ENCODE peak calls at places on chromosomes 7 and 10, in nine cellular contexts. J is AG04449, A is upper lobe of right lung, E is dorsolateral prefrontal cortex, M is RWPE1, X is astrocyte of the spinal cord, F is AG04450, Z is AG10803, H is HFFc6. W is an unnamed sample.

GRCh38 chr10:118216526-118217035 is 125.5 kb downstream of the FAM204A start:
- DNase-seq in A (no peak), Z (peak), X (no peak), M (no peak), H (no peak), J (no peak), F (no peak), E (no peak), W (no peak)

GRCh38 chr7:90271753-90272152 is 26.8 kb downstream of the CFAP69 start:
- DNase-seq in X (peak), A (no peak), J (peak), F (peak), Z (peak), M (no peak), E (no peak), H (peak), W (no peak)

GRCh38 chr10:77512219-77512578 is 125.4 kb downstream of the KCNMA1 start:
- DNase-seq in A (no peak), Z (peak), E (no peak), X (no peak), J (no peak), M (no peak), H (no peak), F (no peak), W (no peak)

GRCh38 chr7:79528421-79528820 is 75.0 kb upstream of the MAGI2 start:
- DNase-seq in J (no peak), Z (no peak), F (no peak), X (no peak), E (no peak), H (no peak), A (no peak), M (peak), W (no peak)

GRCh38 chr10:84054743-84055142 is 84.6 kb upstream of the GHITM start:
- DNase-seq in H (no peak), F (no peak), E (no peak), J (no peak), X (no peak), A (no peak), M (no peak), Z (no peak), W (no peak)

GRCh38 chr7:73521636-73522080 is 435 bp downstream of the BAZ1B start:
- DNase-seq in J (no peak), F (no peak), E (no peak), M (peak), X (peak), Z (peak), H (peak), A (peak), W (peak)

GRCh38 chr7:158103378-158103777 is 484.2 kb downstream of the PTPRN2 start:
- DNase-seq in Z (no peak), F (no peak), M (no peak), A (no peak), E (no peak), X (no peak), H (no peak), J (no peak), W (no peak)

GRCh38 chr10:50417486-50417905 is 166.2 kb upstream of the ASAH2 start:
- DNase-seq in F (no peak), J (no peak), E (peak), H (no peak), M (peak), Z (peak), X (no peak), A (no peak), W (no peak)

GRCh38 chr10:78756604-78757442 is 311.9 kb upstream of the ZMIZ1 start:
- DNase-seq in X (peak), A (peak), M (peak), J (peak), Z (peak), F (peak), E (peak), H (peak), W (no peak)

GRCh38 chr10:10630281-10630680 is 387.4 kb upstream of the CELF2 start:
- DNase-seq in M (no peak), Z (no peak), F (no peak), H (no peak), J (no peak), A (no peak), X (no peak), E (no peak), W (no peak)

GRCh38 chr10:71631007-71631859 is 88.3 kb downstream of the C10orf105 start:
- DNase-seq in E (no peak), J (no peak), Z (no peak), F (no peak), H (no peak), M (no peak), X (no peak), A (no peak), W (no peak)

GRCh38 chr7:88095-88926 is 104.1 kb upstream of the FAM20C start:
- DNase-seq in J (no peak), F (no peak), A (no peak), M (no peak), E (no peak), Z (no peak), X (no peak), H (no peak), W (no peak)

GRCh38 chr10:106571216-106571954 is 593.1 kb downstream of the SORCS1 start:
- DNase-seq in F (no peak), M (peak), A (no peak), E (no peak), X (peak), J (no peak), H (peak), Z (peak), W (peak)

GRCh38 chr7:143068446-143068845 is 16.3 kb downstream of the OR6V1 start:
- DNase-seq in E (no peak), F (no peak), A (no peak), J (no peak), X (peak), H (no peak), Z (no peak), M (no peak), W (no peak)

GRCh38 chr7:138835087-138835486 is 37.1 kb upstream of the ATP6V0A4 start:
- DNase-seq in F (no peak), H (no peak), A (no peak), J (no peak), M (no peak), X (no peak), E (no peak), Z (no peak), W (no peak)
- TF ChIP-seq CTCF in F (no peak), H (peak), A (no peak), J (no peak), M (no peak), X (no peak), E (no peak), Z (no peak), W (no peak)

DNA sequence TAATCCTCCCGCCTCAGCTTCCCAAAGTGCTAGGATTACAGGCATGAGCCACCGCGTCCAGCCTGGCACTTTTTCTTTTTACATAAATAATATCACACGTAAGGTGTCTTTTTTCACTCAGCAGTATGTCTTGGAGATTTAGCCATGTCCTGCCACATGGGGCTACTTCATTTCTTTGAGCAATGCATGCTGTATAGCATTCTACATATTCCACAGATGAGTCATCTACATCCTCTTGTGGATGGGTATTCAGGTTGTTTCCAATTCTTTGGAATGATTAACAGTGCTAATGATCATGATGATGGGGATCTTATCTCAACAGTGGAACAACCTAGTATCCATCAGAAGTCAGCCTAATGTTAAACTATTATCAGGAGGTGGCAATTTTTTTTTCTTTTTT is 50.8 kb downstream of the ZNF503 start:
- DNase-seq in J (peak), X (peak), E (no peak), H (peak), F (peak), Z (peak), M (peak), A (no peak), W (no peak)
- TF ChIP-seq CTCF in J (no peak), X (no peak), E (no peak), H (no peak), F (peak), Z (peak), M (no peak), A (no peak), W (no peak)

DNA sequence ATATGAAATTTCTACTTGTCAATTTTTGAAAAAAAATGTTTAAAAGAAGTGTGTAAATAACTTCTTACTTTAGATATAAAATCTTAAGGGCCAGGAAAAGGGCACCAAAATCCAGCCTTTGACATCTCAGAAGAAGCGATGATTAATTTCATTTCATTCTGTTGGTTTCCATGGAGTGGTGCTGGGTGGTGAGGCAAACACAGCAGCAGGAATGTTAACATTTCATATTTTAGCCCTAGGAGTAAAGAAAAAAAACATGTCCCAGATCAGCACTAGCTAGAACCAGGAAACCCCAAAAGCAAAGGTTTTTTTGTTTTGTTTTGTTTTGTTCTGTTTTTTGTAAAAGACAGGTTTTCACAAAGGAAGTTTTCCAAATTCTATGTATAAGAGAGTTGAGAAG is 298.8 kb upstream of the C7orf33 start:
- DNase-seq in H (no peak), E (no peak), X (no peak), Z (no peak), J (no peak), M (no peak), A (no peak), F (no peak), W (no peak)
- TF ChIP-seq CTCF in H (no peak), E (no peak), X (no peak), Z (no peak), J (no peak), M (no peak), A (no peak), F (no peak), W (no peak)

DNA sequence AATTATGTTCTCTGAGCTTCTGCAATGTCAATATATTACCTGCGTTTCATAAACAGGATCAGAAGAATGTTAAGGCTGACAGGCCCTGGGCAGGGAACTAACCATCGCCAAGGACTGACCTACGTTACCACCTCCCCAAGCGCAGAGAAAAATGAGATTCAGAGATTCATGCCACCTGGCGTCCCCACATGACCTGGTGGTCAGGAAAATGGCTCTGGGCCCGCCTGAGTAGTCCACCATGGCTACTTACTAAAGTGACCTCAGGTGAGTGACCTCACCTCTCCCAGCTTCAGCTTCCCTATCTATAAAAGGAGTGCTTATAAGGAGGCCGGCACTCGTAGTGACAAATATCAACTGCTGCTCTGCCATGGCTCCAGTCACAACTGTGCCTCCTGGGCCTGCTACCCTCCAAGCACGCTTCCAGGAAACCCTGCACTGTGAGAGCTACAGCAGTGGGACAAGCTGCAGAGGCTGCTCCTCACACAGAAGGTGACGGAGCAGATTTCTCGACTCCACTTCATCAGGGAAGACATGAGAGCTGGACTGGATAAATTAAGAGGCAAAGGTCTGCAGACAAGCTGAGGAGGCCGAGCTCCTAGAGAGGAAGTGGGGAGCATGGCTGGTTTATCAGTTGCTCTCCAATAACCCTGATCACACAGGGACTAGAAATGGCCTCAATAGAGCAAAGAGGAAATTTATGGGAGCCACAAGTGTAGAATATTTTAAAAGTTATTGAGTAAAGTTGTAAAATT is 103.0 kb downstream of the RNF216 start:
- DNase-seq in E (no peak), F (no peak), A (no peak), X (no peak), J (no peak), M (no peak), H (no peak), Z (no peak), W (no peak)
- TF ChIP-seq CTCF in E (no peak), F (no peak), A (no peak), X (no peak), J (no peak), M (peak), H (peak), Z (no peak), W (no peak)

GRCh38 chr10:123297175-123297574 is 143.0 kb downstream of the BUB3 start:
- DNase-seq in F (no peak), Z (no peak), X (no peak), M (no peak), J (no peak), H (no peak), E (no peak), A (no peak), W (no peak)

GRCh38 chr10:123299598-123299997 is 145.4 kb downstream of the BUB3 start:
- DNase-seq in J (no peak), X (no peak), F (no peak), E (no peak), H (no peak), Z (no peak), M (no peak), A (no peak), W (no peak)

GRCh38 chr10:123303581-123303980 is 149.4 kb downstream of the BUB3 start:
- DNase-seq in A (no peak), H (no peak), M (no peak), E (no peak), J (no peak), F (no peak), X (no peak), Z (no peak), W (no peak)

GRCh38 chr10:123298583-123298982 is 144.4 kb downstream of the BUB3 start:
- DNase-seq in A (no peak), E (no peak), M (no peak), H (no peak), J (no peak), X (no peak), Z (no peak), F (no peak), W (no peak)

DNA sequence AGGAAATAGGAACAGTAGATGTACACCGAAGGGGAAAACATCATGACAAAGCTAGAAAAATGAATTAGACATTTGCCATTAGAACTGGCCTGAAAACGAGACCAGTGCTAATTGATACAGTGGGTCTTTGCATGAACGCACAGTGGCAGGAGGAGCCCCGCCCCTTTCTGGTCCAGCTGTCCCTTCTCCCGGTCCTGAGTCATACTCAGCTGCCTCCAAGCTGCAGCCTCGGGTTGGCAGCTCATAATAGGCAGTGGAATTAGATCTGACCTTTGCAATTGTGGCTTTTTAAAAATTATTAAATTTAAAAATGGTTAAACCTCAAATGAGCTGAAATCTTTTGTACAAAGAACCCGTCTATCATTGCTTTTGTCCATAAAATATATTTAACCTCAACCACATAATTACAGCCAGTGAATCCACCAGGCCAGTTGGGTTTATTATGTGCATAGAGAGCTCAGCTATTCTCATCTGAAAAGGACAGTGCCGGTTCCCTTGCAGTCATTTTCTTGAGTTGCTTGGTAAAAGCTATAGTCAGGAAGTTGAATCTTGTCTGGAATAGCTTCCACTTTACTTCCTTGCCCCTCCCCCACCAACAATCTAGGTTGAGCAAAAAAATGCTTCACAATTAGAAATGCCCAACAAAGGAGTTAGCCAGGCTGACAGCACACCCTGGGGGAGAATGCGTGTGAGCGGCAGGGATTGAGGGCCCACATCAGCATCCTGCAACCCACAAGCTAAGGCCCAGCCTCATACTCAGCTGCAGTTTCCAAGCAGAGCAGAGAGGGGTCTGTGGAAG is 147.1 kb downstream of the BUB3 start:
- DNase-seq in F (no peak), H (no peak), M (peak), X (peak), E (peak), A (no peak), J (no peak), Z (no peak), W (no peak)
- TF ChIP-seq CTCF in F (no peak), H (no peak), M (no peak), X (no peak), E (no peak), A (no peak), J (no peak), Z (no peak), W (no peak)

W was measured in GM13977.